ENCODE peak calls at places on chromosomes 5 and 9, in six cellular contexts. One of them, this sample, is unnamed.

GRCh38 chr5:13115476-13115875 is 829.0 kb downstream of the DNAH5 start:
- DNase-seq in astrocyte: peak; percentile 1
- DNase-seq in endodermal cell: no peak
- DNase-seq in psoas muscle: no peak
- DNase-seq in A549: no peak
- DNase-seq in tibial nerve: no peak
- DNase-seq in this sample: no peak

GRCh38 chr9:75152416-75152815 is 64.1 kb downstream of the OSTF1 start:
- DNase-seq in tibial nerve: no peak
- DNase-seq in psoas muscle: no peak
- DNase-seq in astrocyte: no peak
- DNase-seq in A549: no peak
- DNase-seq in endodermal cell: no peak
- DNase-seq in this sample: no peak

GRCh38 chr5:139795074-139796001 is at the start of gene PSD2:
- DNase-seq in astrocyte: no peak
- DNase-seq in A549: no peak
- DNase-seq in psoas muscle: no peak
- DNase-seq in tibial nerve: no peak
- DNase-seq in endodermal cell: peak; percentile 81
- DNase-seq in this sample: no peak

GRCh38 chr5:95861221-95861857 is 38.8 kb upstream of the GLRX start:
- DNase-seq in astrocyte: peak; percentile 97
- DNase-seq in A549: peak; percentile 90
- DNase-seq in psoas muscle: peak; percentile 62
- DNase-seq in tibial nerve: peak; percentile 83
- DNase-seq in endodermal cell: no peak
- DNase-seq in this sample: peak; percentile 96

GRCh38 chr5:69450116-69450515 is 35.2 kb downstream of the MARVELD2 start:
- DNase-seq in endodermal cell: peak; percentile 7
- DNase-seq in tibial nerve: no peak
- DNase-seq in psoas muscle: no peak
- DNase-seq in astrocyte: peak; percentile 96
- DNase-seq in A549: peak; percentile 42
- DNase-seq in this sample: no peak

GRCh38 chr5:66958984-66959641 is 237.5 kb downstream of the CD180 start:
- DNase-seq in tibial nerve: peak; percentile 12
- DNase-seq in endodermal cell: peak; percentile 69
- DNase-seq in astrocyte: peak; percentile 86
- DNase-seq in psoas muscle: peak; percentile 41
- DNase-seq in A549: peak; percentile 44
- DNase-seq in this sample: no peak

GRCh38 chr9:18543406-18543965 is 69.5 kb downstream of the ADAMTSL1 start:
- DNase-seq in endodermal cell: no peak
- DNase-seq in astrocyte: peak; percentile 91
- DNase-seq in psoas muscle: no peak
- DNase-seq in A549: no peak
- DNase-seq in tibial nerve: no peak
- DNase-seq in this sample: no peak

GRCh38 chr9:107005201-107005600 is 142.2 kb downstream of the ZNF462 start:
- DNase-seq in psoas muscle: no peak
- DNase-seq in tibial nerve: no peak
- DNase-seq in A549: no peak
- DNase-seq in endodermal cell: no peak
- DNase-seq in astrocyte: no peak
- DNase-seq in this sample: no peak

GRCh38 chr9:31030741-31031202 is 1353.7 kb upstream of the ACO1 start:
- DNase-seq in astrocyte: peak; percentile 39
- DNase-seq in psoas muscle: no peak
- DNase-seq in A549: no peak
- DNase-seq in tibial nerve: no peak
- DNase-seq in endodermal cell: peak; percentile 58
- DNase-seq in this sample: no peak

GRCh38 chr9:88481933-88482332 is 53.0 kb upstream of the NXNL2 start:
- DNase-seq in astrocyte: no peak
- DNase-seq in psoas muscle: no peak
- DNase-seq in A549: peak; percentile 19
- DNase-seq in endodermal cell: no peak
- DNase-seq in tibial nerve: no peak
- DNase-seq in this sample: no peak

GRCh38 chr9:71403106-71403505 is 281.7 kb upstream of the TRPM3 start:
- DNase-seq in psoas muscle: no peak
- DNase-seq in astrocyte: no peak
- DNase-seq in endodermal cell: no peak
- DNase-seq in A549: no peak
- DNase-seq in tibial nerve: no peak
- DNase-seq in this sample: no peak

GRCh38 chr5:146878471-146879172 is at the start of gene PPP2R2B:
- DNase-seq in A549: peak; percentile 15
- DNase-seq in endodermal cell: peak; percentile 90
- DNase-seq in tibial nerve: no peak
- DNase-seq in astrocyte: peak; percentile 70
- DNase-seq in psoas muscle: peak; percentile 27
- DNase-seq in this sample: no peak

GRCh38 chr9:20914556-20914955 is 116.9 kb downstream of the HACD4 start:
- DNase-seq in psoas muscle: no peak
- DNase-seq in astrocyte: no peak
- DNase-seq in A549: no peak
- DNase-seq in endodermal cell: no peak
- DNase-seq in tibial nerve: no peak
- DNase-seq in this sample: no peak

GRCh38 chr9:109477269-109478203 is 20.6 kb downstream of the PTPN3 start:
- DNase-seq in tibial nerve: no peak
- DNase-seq in endodermal cell: peak; percentile 64
- DNase-seq in astrocyte: no peak
- DNase-seq in A549: peak; percentile 87
- DNase-seq in psoas muscle: peak; percentile 55
- DNase-seq in this sample: no peak

GRCh38 chr9:108830292-108830691 is 25.5 kb downstream of the ACTL7B start:
- DNase-seq in endodermal cell: no peak
- DNase-seq in A549: no peak
- DNase-seq in astrocyte: no peak
- DNase-seq in psoas muscle: no peak
- DNase-seq in tibial nerve: no peak
- DNase-seq in this sample: no peak

GRCh38 chr5:34545164-34545563 is 111.0 kb upstream of the RAI14 start:
- DNase-seq in endodermal cell: no peak
- DNase-seq in astrocyte: no peak
- DNase-seq in A549: no peak
- DNase-seq in psoas muscle: no peak
- DNase-seq in tibial nerve: no peak
- DNase-seq in this sample: no peak

GRCh38 chr5:34550255-34550654 is 105.9 kb upstream of the RAI14 start:
- DNase-seq in psoas muscle: no peak
- DNase-seq in A549: no peak
- DNase-seq in endodermal cell: no peak
- DNase-seq in astrocyte: no peak
- DNase-seq in tibial nerve: peak; percentile 14
- DNase-seq in this sample: no peak

GRCh38 chr5:34548086-34548403 is 108.1 kb upstream of the RAI14 start:
- DNase-seq in tibial nerve: no peak
- DNase-seq in psoas muscle: no peak
- DNase-seq in astrocyte: no peak
- DNase-seq in endodermal cell: no peak
- DNase-seq in A549: no peak
- DNase-seq in this sample: no peak

GRCh38 chr5:34544403-34544802 is 111.7 kb upstream of the RAI14 start:
- DNase-seq in psoas muscle: no peak
- DNase-seq in endodermal cell: no peak
- DNase-seq in astrocyte: no peak
- DNase-seq in tibial nerve: no peak
- DNase-seq in A549: no peak
- DNase-seq in this sample: no peak

DNA sequence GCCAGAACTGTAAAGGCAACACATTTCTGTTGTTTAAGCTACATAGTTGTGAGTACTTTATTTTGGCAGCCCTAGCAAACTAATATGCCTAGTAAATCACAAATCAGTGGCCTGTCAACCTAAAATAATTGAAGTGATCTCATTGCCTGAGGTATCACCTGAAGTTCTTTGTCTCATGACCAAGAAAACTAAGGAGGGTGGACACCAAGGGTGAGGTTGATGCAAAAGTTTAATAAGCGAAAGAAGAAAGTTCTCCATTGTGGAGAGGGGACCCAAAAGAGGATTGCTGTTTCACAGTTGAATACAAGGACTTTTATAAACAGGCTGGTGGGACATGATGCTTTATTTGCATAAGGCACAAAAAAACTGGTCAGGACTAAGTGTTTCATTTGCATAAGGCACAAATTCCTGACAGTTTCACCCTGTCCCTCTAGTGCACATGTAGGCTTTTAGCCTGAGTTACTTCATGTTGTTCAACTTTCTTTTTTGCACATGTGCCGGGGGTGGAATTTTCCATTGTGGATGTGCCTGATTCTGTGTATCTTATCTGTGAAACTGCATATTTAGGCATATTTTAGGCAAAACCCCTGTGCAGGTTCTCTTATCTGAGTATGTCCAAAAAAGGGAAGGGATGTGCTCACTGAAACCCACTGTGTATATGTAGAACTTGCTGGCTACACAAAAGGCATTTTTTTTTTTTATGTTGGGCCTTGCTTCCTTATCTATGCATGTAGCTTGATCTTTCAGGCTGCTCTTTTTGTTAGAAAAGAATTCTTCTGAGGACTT is 108.6 kb upstream of the RAI14 start:
- DNase-seq in psoas muscle: no peak
- DNase-seq in A549: no peak
- DNase-seq in endodermal cell: no peak
- DNase-seq in tibial nerve: no peak
- DNase-seq in astrocyte: no peak
- DNase-seq in this sample: no peak
- TF ChIP-seq CTCF in psoas muscle: no peak
- TF ChIP-seq CTCF in A549: no peak
- TF ChIP-seq CTCF in endodermal cell: no peak
- TF ChIP-seq CTCF in tibial nerve: no peak
- TF ChIP-seq CTCF in astrocyte: no peak
- TF ChIP-seq CTCF in this sample: no peak

GRCh38 chr9:137788561-137789294 is 88.9 kb upstream of the CACNA1B start:
- DNase-seq in A549: no peak
- DNase-seq in psoas muscle: no peak
- DNase-seq in astrocyte: no peak
- DNase-seq in endodermal cell: no peak
- DNase-seq in tibial nerve: no peak
- DNase-seq in this sample: no peak
- H3K4me3 ChIP-seq in A549: no peak overlapping the region
- H3K4me3 ChIP-seq in psoas muscle: no peak overlapping the region
- H3K4me3 ChIP-seq in astrocyte: no peak overlapping the region
- H3K4me3 ChIP-seq in endodermal cell: no peak overlapping the region
- H3K4me3 ChIP-seq in tibial nerve: no peak overlapping the region
- H3K4me3 ChIP-seq in this sample: no peak overlapping the region

DNA sequence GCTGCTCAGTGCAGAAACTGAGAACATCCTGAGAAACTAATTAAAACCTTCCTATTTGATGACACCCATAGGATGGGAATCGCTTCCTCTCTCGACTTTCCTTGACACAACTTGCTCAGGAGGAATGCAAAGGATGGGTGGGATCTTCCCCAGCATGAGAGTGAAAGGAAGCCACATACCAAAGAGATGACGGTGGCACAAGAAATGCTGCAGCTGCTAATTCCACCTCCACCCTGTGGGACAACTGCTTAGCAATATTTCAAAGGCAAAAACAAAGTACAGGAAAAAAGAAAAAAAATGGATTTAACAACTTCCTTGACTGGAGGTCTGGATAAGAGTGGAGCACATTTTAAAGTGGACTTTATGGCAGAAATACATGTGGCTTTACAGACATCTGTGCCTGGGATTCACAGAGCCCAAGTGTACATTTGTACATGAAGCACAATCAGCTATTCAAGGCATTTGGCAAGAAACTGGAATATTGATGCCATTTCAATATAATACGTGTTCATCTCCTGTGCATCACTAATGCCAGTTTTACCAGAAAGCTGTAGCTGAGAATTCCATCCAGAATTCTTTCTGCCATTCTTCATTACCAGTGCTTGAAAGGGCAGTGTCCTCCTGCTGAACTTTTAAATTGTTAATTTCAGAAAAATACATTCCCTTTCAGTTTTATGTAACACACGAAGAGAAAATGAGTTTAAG is 359.2 kb upstream of the ACTBL2 start:
- DNase-seq in A549: peak; percentile 90
- DNase-seq in endodermal cell: peak; percentile 86
- DNase-seq in tibial nerve: no peak
- DNase-seq in astrocyte: peak; percentile 99
- DNase-seq in psoas muscle: no peak
- DNase-seq in this sample: no peak
- H3K4me1 ChIP-seq in A549: peaks cover 60% of the 10 kb centered on the region
- H3K4me1 ChIP-seq in endodermal cell: peaks cover 2% of the 10 kb centered on the region
- H3K4me1 ChIP-seq in tibial nerve: no peaks in the 10 kb centered on the region
- H3K4me1 ChIP-seq in astrocyte: peaks cover 34% of the 10 kb centered on the region
- H3K4me1 ChIP-seq in psoas muscle: no peaks in the 10 kb centered on the region
- H3K4me1 ChIP-seq in this sample: peaks cover 29% of the 10 kb centered on the region

GRCh38 chr5:10648806-10649517 is 85.1 kb downstream of the ANKRD33B start:
- DNase-seq in astrocyte: no peak
- DNase-seq in psoas muscle: no peak
- DNase-seq in endodermal cell: peak; percentile 58
- DNase-seq in tibial nerve: no peak
- DNase-seq in A549: no peak
- DNase-seq in this sample: no peak
- TF ChIP-seq CTCF in astrocyte: no peak
- TF ChIP-seq CTCF in psoas muscle: no peak
- TF ChIP-seq CTCF in endodermal cell: no peak
- TF ChIP-seq CTCF in tibial nerve: no peak
- TF ChIP-seq CTCF in A549: no peak
- TF ChIP-seq CTCF in this sample: no peak

GRCh38 chr5:150155258-150156032 is at the start of gene PDGFRB:
- DNase-seq in astrocyte: peak; percentile 78
- DNase-seq in psoas muscle: peak; percentile 92
- DNase-seq in A549: no peak
- DNase-seq in endodermal cell: peak; percentile 90
- DNase-seq in tibial nerve: peak; percentile 94
- DNase-seq in this sample: no peak

GRCh38 chr5:150156033-150156381 is 362 bp upstream of the PDGFRB start:
- DNase-seq in tibial nerve: no peak
- DNase-seq in psoas muscle: no peak
- DNase-seq in A549: no peak
- DNase-seq in endodermal cell: no peak
- DNase-seq in astrocyte: no peak
- DNase-seq in this sample: no peak

GRCh38 chr5:150158170-150158949 is 2.7 kb upstream of the PDGFRB start:
- DNase-seq in endodermal cell: no peak
- DNase-seq in astrocyte: no peak
- DNase-seq in A549: no peak
- DNase-seq in psoas muscle: peak; percentile 55
- DNase-seq in tibial nerve: no peak
- DNase-seq in this sample: no peak

GRCh38 chr5:150154618-150155134 is 969 bp downstream of the PDGFRB start:
- DNase-seq in A549: no peak
- DNase-seq in endodermal cell: peak; percentile 74
- DNase-seq in tibial nerve: no peak
- DNase-seq in astrocyte: no peak
- DNase-seq in psoas muscle: no peak
- DNase-seq in this sample: no peak

DNA sequence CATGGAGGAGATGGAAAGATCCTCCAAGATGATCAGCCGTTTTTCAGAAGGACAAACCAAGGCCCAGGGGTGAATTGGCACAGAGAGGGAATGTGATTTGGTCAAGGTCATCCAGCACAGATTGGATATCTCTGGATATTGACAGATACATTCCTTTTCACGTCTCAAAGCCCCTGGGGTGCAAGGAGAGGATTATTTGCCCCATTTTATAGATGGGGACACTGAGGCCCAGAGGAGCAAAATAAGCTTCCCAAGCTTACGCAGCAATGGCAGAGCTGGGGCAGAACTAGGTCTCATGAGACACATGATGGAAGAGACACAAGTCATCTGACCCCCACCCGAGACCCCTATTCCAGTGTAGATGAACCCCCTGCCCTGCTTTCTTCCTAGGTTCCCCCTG is 895 bp upstream of the PDGFRB start:
- DNase-seq in psoas muscle: no peak
- DNase-seq in endodermal cell: no peak
- DNase-seq in A549: no peak
- DNase-seq in tibial nerve: no peak
- DNase-seq in astrocyte: no peak
- DNase-seq in this sample: no peak
- H3K4me3 ChIP-seq in psoas muscle: peak overlapping the region; percentile 63
- H3K4me3 ChIP-seq in endodermal cell: no peak overlapping the region
- H3K4me3 ChIP-seq in A549: no peak overlapping the region
- H3K4me3 ChIP-seq in tibial nerve: no peak overlapping the region
- H3K4me3 ChIP-seq in astrocyte: no peak overlapping the region
- H3K4me3 ChIP-seq in this sample: peak overlapping the region; percentile 0